ENCODE peak calls at places on chromosomes 11 and 22, in six cellular contexts. N, G, C, R, Q and U are unnamed samples.

GRCh38 chr11:124769804-124770774 is 8.0 kb upstream of the ESAM start:
- DNase-seq in N (no peak), G (no peak), C (no peak), R (no peak), Q (no peak), U (no peak)

GRCh38 chr22:36924151-36924698 is 10.8 kb downstream of the CSF2RB start:
- DNase-seq in N (no peak), G (no peak), C (no peak), R (no peak), Q (no peak), U (no peak)

GRCh38 chr11:116813170-116813569 is 9.9 kb downstream of the APOA4 start:
- DNase-seq in N (peak), G (no peak), C (peak), R (no peak), Q (no peak), U (no peak)

GRCh38 chr22:36886016-36886415 is 25.2 kb downstream of the NCF4 start:
- DNase-seq in N (no peak), G (no peak), C (no peak), R (no peak), Q (no peak), U (no peak)

GRCh38 chr11:18265949-18266348 is at the start of gene SAA1:
- DNase-seq in N (no peak), G (no peak), C (no peak), R (no peak), Q (no peak), U (no peak)

GRCh38 chr11:12986194-12986898 is 22.8 kb upstream of the RASSF10 start:
- DNase-seq in N (no peak), G (no peak), C (no peak), R (no peak), Q (no peak), U (no peak)

GRCh38 chr22:46620588-46621242 is 529 bp downstream of the GRAMD4 start:
- DNase-seq in N (no peak), G (no peak), C (peak), R (no peak), Q (no peak), U (no peak)

GRCh38 chr11:34972892-34973291 is 56.5 kb downstream of the PDHX start:
- DNase-seq in N (no peak), G (no peak), C (no peak), R (no peak), Q (no peak), U (no peak)

GRCh38 chr11:8775341-8776133 is 92.9 kb downstream of the RPL27A start:
- DNase-seq in N (peak), G (no peak), C (no peak), R (no peak), Q (no peak), U (no peak)

DNA sequence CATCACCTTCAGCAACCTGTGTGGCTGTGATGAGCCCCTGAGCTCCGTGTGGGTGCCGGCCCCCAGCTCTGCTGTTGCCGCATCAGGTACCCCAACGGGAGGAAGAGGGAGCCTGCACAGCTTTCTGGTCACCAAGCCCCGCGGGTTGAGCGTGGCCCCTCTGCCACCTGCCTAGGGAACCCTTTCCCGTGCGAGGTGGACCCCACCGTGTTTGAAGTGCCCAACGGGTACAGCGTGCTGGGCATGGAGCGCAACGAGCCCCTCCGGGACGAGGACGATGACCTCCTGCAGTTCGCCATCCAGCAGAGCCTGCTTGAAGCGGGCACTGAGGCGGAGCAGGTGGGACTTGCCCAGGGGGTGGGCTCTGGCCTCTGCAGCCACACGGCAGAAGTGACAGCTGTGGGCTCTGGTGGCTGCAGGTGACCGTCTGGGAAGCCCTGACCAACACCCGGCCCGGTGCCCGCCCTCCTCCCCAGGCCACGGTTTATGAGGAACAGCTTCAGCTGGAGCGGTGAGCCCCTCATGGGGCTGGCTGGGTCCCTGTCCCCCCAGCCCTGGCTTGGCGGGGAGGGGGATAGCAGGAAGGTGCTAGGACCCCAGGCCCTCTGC is 1.9 kb upstream of the SSH3 start:
- DNase-seq in N (no peak), G (no peak), C (peak), R (peak), Q (no peak), U (peak)
- TF ChIP-seq EP300 in N (no peak), G (no peak), C (no peak), R (no peak), Q (no peak), U (no peak)

GRCh38 chr22:45552017-45552411 is 49.3 kb downstream of the FBLN1 start:
- DNase-seq in N (no peak), G (no peak), C (no peak), R (no peak), Q (no peak), U (no peak)

GRCh38 chr22:45554861-45555260 is 52.2 kb downstream of the FBLN1 start:
- DNase-seq in N (no peak), G (no peak), C (no peak), R (no peak), Q (no peak), U (no peak)

GRCh38 chr22:45552580-45553332 is 50.1 kb downstream of the FBLN1 start:
- DNase-seq in N (peak), G (no peak), C (peak), R (no peak), Q (no peak), U (peak)

GRCh38 chr22:45554040-45554406 is 51.3 kb downstream of the FBLN1 start:
- DNase-seq in N (no peak), G (no peak), C (no peak), R (no peak), Q (no peak), U (no peak)

GRCh38 chr22:45553333-45554039 is 50.8 kb downstream of the FBLN1 start:
- DNase-seq in N (peak), G (no peak), C (peak), R (no peak), Q (peak), U (peak)
- TF ChIP-seq POLR2AphosphoS5 in N (peak), G (no peak), C (peak), R (no peak), Q (peak), U (peak)

GRCh38 chr11:235180-235997 is 753 bp downstream of the SIRT3 start:
- DNase-seq in N (no peak), G (no peak), C (peak), R (no peak), Q (no peak), U (no peak)

GRCh38 chr11:240315-240714 is 3.5 kb downstream of the PSMD13 start:
- DNase-seq in N (no peak), G (no peak), C (peak), R (no peak), Q (no peak), U (no peak)

GRCh38 chr11:235998-236773 is at the start of gene SIRT3:
- DNase-seq in N (peak), G (peak), C (peak), R (peak), Q (peak), U (peak)

GRCh38 chr11:232783-233565 is 3.2 kb downstream of the SIRT3 start:
- DNase-seq in N (no peak), G (no peak), C (peak), R (no peak), Q (no peak), U (no peak)

DNA sequence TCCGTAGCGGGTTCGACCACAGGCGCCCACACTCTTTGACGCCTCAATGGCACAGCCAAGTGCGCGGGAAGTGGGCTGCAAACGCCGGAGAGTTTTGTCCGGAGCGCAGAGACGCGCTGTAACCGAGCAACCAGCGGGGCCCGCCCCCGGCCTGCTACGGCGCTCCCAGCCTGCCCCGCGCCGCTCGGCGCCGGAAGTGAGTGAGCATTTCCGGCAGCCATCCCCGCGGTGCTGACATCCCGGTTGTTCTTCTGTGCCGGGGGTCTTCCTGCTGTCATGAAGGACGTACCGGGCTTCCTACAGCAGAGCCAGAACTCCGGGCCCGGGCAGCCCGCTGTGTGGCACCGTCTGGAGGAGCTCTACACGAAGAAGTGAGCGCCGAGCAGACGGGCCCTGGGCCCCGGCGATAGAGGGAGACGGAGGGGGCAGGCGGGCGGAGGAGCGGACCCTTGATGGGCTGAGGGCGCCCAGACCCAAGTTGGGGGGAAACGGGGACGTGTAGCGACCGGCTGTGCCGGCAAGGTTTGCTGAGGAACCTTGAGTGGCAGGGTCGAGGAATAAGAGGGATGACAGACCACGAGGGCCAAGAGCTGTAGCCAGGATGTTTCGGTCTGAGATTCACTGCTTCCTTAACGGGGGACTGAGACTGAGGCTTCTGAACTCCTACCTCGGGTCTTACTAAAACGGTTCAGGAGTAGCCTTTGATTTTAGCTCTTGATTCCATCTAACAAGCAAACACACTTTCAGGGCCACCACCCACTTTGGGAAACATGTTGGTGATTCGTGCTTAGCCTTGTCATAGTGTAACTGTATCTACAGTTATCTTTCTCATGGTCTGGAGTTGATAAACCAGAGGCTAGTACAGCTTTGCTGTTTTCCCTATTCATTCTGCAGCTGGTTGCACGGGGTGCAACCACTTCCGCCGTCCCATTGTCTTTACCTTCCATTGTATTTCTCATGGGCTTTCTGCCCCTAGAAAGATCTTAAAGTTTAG is at the start of gene PSMD13:
- DNase-seq in N (peak), G (no peak), C (peak), R (peak), Q (peak), U (peak)
- TF ChIP-seq EP300 in N (no peak), G (no peak), C (no peak), R (no peak), Q (no peak), U (no peak)

GRCh38 chr11:44595006-44595405 is 29.5 kb downstream of the CD82 start:
- DNase-seq in N (no peak), G (no peak), C (no peak), R (no peak), Q (no peak), U (no peak)

GRCh38 chr11:44597358-44598009 is 32.0 kb downstream of the CD82 start:
- DNase-seq in N (no peak), G (no peak), C (no peak), R (no peak), Q (no peak), U (no peak)

GRCh38 chr11:44595964-44596381 is 30.5 kb downstream of the CD82 start:
- DNase-seq in N (peak), G (no peak), C (peak), R (no peak), Q (no peak), U (no peak)

GRCh38 chr11:44598831-44599230 is 33.4 kb downstream of the CD82 start:
- DNase-seq in N (no peak), G (no peak), C (no peak), R (no peak), Q (no peak), U (no peak)

DNA sequence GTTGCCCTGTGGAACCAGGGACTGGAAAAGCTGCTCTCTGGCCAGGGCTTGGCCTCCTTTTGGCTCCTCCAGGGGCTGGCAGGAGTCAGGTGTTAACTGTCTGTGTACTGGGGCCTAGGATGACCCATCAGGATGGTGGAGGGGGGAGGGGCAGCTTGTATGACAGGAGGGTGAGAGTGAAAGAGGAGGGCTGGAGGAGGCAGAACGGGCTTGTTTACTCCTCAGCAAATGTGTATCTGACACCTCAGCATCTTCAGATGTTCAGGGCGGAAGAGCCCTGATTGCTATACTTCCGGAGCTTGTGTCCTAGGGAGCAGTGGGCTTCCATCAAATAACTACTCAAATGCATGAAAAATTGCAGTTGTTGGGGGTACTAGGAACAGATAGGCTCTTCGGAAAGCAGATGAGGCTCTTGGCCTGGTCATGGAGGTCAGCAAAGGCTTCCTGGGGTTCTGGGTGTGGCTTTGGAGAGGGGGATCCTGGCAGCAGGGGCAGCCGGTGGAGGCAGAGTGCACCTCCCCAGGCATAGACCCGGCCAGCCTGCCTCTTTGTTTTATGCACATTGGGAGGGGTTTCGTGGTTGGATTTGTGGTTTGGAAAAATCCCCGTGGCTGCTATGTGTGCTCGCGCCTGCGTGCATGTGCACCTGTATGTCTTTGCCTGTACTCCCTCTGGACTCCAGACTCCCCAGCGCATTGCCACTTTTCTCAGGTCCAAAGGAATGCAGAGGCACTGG is 31.2 kb downstream of the CD82 start:
- DNase-seq in N (no peak), G (peak), C (no peak), R (no peak), Q (no peak), U (no peak)
- TF ChIP-seq POLR2AphosphoS5 in N (no peak), G (no peak), C (no peak), R (no peak), Q (no peak), U (no peak)

DNA sequence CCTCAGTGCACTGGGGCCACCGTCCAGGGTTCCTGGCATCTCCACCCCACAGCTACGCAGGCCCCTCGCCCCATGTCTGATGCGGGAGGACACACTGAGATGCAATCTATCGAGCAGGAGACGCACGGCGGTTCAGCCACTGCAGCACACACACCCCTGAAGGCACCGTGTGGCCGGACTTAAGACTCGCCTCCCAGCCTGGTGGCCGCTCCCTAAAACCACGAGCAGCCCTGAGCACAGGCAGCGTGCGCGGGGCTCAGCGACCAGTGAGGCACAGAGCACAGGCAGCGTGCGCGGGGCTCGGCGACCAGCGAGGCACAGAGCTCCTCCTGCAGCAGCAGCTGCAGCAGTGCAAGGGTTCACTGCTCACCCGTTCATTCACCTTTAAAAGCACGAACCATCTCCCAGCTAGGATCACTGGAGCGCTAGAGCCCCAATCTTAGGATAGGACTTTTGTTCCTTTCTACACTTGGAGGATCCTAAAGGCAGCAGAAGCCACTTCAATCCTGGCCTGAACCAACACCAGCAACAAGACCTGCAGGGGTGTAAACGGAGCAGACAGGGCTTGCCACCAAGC is 31.4 kb downstream of the TOLLIP start:
- DNase-seq in N (no peak), G (no peak), C (no peak), R (no peak), Q (no peak), U (no peak)
- TF ChIP-seq EP300 in N (no peak), G (no peak), C (no peak), R (no peak), Q (no peak), U (no peak)

DNA sequence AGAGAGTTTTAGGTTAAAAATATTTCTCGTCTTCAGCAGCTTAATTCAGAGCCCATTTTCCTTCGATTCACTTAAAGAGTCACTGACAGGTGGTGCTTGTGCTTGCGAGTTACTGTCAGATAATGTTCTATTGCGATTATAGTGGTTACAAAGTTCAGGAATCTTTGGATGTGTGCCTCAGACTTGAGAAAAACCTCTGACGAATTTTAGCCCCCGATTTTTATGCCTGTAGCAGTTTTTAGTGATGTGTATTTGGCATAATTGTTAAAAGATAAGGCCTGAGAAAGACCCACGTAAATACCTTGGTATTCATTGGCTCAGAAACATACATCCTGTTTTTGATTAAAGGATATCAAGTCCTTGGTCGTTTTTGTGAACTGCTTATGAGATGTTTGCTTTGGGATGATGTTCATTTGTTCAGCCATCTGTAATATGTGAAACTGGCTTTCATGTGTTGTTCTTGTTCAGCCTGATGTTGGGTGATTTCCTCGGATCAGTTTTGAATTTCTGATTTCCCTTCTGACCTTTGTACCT is 120.7 kb downstream of the HIPK3 start:
- DNase-seq in N (no peak), G (no peak), C (no peak), R (no peak), Q (peak), U (no peak)
- TF ChIP-seq POLR2AphosphoS5 in N (no peak), G (no peak), C (no peak), R (no peak), Q (no peak), U (no peak)

GRCh38 chr11:120184946-120185677 is 25.7 kb upstream of the OAF start:
- DNase-seq in N (peak), G (no peak), C (peak), R (peak), Q (no peak), U (peak)
- TF ChIP-seq EP300 in N (no peak), G (no peak), C (no peak), R (no peak), Q (no peak), U (no peak)

DNA sequence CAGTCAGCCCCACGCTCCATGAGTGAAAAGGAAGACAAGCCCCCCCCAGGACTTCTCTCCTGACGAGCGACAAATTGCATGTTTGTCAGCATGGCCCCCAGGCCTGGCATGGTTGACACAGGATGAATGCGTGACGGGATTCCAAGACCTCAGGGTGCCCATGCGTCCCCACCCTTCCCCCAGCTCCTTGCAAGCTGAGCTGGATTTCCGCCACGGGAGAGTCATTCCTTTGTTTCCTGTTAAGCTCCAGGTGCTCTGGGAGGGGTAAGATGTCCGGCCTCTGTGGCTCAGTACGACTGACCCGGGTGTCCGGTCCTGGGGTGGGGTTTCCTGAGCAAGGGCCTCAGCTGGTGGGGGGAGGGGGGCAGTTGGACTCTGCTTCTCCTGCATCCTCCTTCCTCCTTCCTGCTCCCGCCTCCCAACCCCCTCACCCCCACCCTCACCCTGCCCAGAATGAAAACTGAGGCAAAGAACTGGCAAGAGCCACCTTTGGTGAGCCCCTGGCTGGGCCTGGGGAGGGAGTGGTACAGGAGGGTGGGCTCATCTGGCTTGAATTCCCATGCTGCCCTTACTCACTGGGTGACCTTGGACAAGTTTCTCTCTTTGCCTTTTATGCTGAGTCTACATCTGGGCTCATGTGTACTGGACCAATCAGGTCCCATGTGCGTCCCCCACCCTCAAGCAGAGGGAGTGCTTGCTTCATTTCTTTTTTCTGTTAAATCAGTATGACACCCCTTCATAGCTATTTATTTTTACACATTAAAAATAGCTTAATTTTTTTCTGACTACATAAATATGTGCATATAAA is 2.5 kb downstream of the CDC42EP2 start:
- DNase-seq in N (peak), G (no peak), C (peak), R (peak), Q (peak), U (peak)
- TF ChIP-seq POLR2AphosphoS5 in N (peak), G (no peak), C (no peak), R (no peak), Q (peak), U (no peak)